ENCODE peak calls at places on chromosomes 6 and 20, in seven cellular contexts. One of them, this sample, is unnamed.
A peak's percentile ranks its signal among the peaks of the same experiment; 100 is the strongest.

GRCh38 chr20:25539742-25540201 is 45.6 kb downstream of the NINL start:
- DNase-seq in GM12878: no peak
- DNase-seq in breast epithelium: no peak
- DNase-seq in lung: no peak
- DNase-seq in right cardiac atrium: no peak
- DNase-seq in HCT116: no peak
- DNase-seq in psoas muscle: no peak
- DNase-seq in this sample: no peak

GRCh38 chr6:158640519-158640918 is 4.0 kb downstream of the DYNLT1 start:
- DNase-seq in HCT116: no peak
- DNase-seq in lung: no peak
- DNase-seq in right cardiac atrium: no peak
- DNase-seq in psoas muscle: no peak
- DNase-seq in GM12878: no peak
- DNase-seq in breast epithelium: no peak
- DNase-seq in this sample: no peak

GRCh38 chr6:92196320-92196719 is 1223.0 kb downstream of the EPHA7 start:
- DNase-seq in lung: no peak
- DNase-seq in GM12878: no peak
- DNase-seq in right cardiac atrium: no peak
- DNase-seq in psoas muscle: no peak
- DNase-seq in breast epithelium: no peak
- DNase-seq in HCT116: no peak
- DNase-seq in this sample: no peak

GRCh38 chr20:50191065-50191565 is 485 bp downstream of the CEBPB start:
- DNase-seq in lung: no peak
- DNase-seq in psoas muscle: peak; percentile 74
- DNase-seq in HCT116: no peak
- DNase-seq in breast epithelium: no peak
- DNase-seq in GM12878: no peak
- DNase-seq in right cardiac atrium: peak; percentile 89
- DNase-seq in this sample: no peak

GRCh38 chr6:52724041-52724405 is 39.3 kb downstream of the GSTA2 start:
- DNase-seq in GM12878: no peak
- DNase-seq in lung: no peak
- DNase-seq in breast epithelium: no peak
- DNase-seq in HCT116: no peak
- DNase-seq in right cardiac atrium: no peak
- DNase-seq in psoas muscle: no peak
- DNase-seq in this sample: no peak

GRCh38 chr6:53579338-53579737 is 34.4 kb upstream of the GCLC start:
- DNase-seq in lung: no peak
- DNase-seq in psoas muscle: no peak
- DNase-seq in HCT116: no peak
- DNase-seq in breast epithelium: no peak
- DNase-seq in right cardiac atrium: no peak
- DNase-seq in GM12878: no peak
- DNase-seq in this sample: no peak

GRCh38 chr6:150126641-150127291 is 16.1 kb upstream of the PPP1R14C start:
- DNase-seq in right cardiac atrium: no peak
- DNase-seq in GM12878: no peak
- DNase-seq in lung: no peak
- DNase-seq in HCT116: no peak
- DNase-seq in breast epithelium: no peak
- DNase-seq in psoas muscle: no peak
- DNase-seq in this sample: no peak

GRCh38 chr6:148855744-148856143 is 108.9 kb downstream of the UST start:
- DNase-seq in HCT116: no peak
- DNase-seq in right cardiac atrium: no peak
- DNase-seq in GM12878: no peak
- DNase-seq in psoas muscle: no peak
- DNase-seq in lung: no peak
- DNase-seq in breast epithelium: no peak
- DNase-seq in this sample: no peak

GRCh38 chr6:90044833-90045337 is 150.6 kb downstream of the GJA10 start:
- DNase-seq in right cardiac atrium: no peak
- DNase-seq in psoas muscle: no peak
- DNase-seq in GM12878: no peak
- DNase-seq in lung: no peak
- DNase-seq in HCT116: no peak
- DNase-seq in breast epithelium: no peak
- DNase-seq in this sample: no peak

GRCh38 chr6:107061125-107062020 is 33.4 kb downstream of the MTRES1 start:
- DNase-seq in right cardiac atrium: no peak
- DNase-seq in lung: no peak
- DNase-seq in GM12878: peak; percentile 45
- DNase-seq in breast epithelium: no peak
- DNase-seq in psoas muscle: no peak
- DNase-seq in HCT116: no peak
- DNase-seq in this sample: no peak

GRCh38 chr6:156909212-156910010 is 132.2 kb downstream of the ARID1B start:
- DNase-seq in right cardiac atrium: no peak
- DNase-seq in psoas muscle: no peak
- DNase-seq in lung: no peak
- DNase-seq in GM12878: no peak
- DNase-seq in breast epithelium: no peak
- DNase-seq in HCT116: no peak
- DNase-seq in this sample: no peak

GRCh38 chr6:40779399-40779798 is 192.2 kb upstream of the LRFN2 start:
- DNase-seq in right cardiac atrium: no peak
- DNase-seq in breast epithelium: no peak
- DNase-seq in HCT116: peak; percentile 34
- DNase-seq in lung: no peak
- DNase-seq in psoas muscle: no peak
- DNase-seq in GM12878: no peak
- DNase-seq in this sample: no peak

GRCh38 chr6:22361576-22361975 is 64.7 kb upstream of the PRL start:
- DNase-seq in HCT116: no peak
- DNase-seq in GM12878: no peak
- DNase-seq in right cardiac atrium: no peak
- DNase-seq in lung: no peak
- DNase-seq in psoas muscle: no peak
- DNase-seq in breast epithelium: no peak
- DNase-seq in this sample: no peak

GRCh38 chr6:31559958-31560696 is 12.0 kb upstream of the LTA start:
- DNase-seq in breast epithelium: no peak
- DNase-seq in GM12878: peak; percentile 88
- DNase-seq in HCT116: no peak
- DNase-seq in right cardiac atrium: peak; percentile 87
- DNase-seq in psoas muscle: peak; percentile 62
- DNase-seq in lung: peak; percentile 65
- DNase-seq in this sample: peak; percentile 74

GRCh38 chr20:51738877-51739447 is 29.2 kb downstream of the ATP9A start:
- DNase-seq in lung: no peak
- DNase-seq in psoas muscle: no peak
- DNase-seq in GM12878: no peak
- DNase-seq in breast epithelium: no peak
- DNase-seq in HCT116: peak; percentile 80
- DNase-seq in right cardiac atrium: no peak
- DNase-seq in this sample: no peak

GRCh38 chr6:56450882-56451739 is 191.6 kb downstream of the DST start:
- DNase-seq in breast epithelium: no peak
- DNase-seq in HCT116: no peak
- DNase-seq in lung: peak; percentile 39
- DNase-seq in psoas muscle: peak; percentile 29
- DNase-seq in right cardiac atrium: peak; percentile 93
- DNase-seq in GM12878: no peak
- DNase-seq in this sample: peak; percentile 75

GRCh38 chr6:121442591-121442990 is 7.1 kb downstream of the GJA1 start:
- DNase-seq in right cardiac atrium: no peak
- DNase-seq in psoas muscle: no peak
- DNase-seq in HCT116: no peak
- DNase-seq in breast epithelium: no peak
- DNase-seq in lung: no peak
- DNase-seq in GM12878: no peak
- DNase-seq in this sample: no peak

GRCh38 chr6:168120390-168121307 is 41.6 kb upstream of the FRMD1 start:
- DNase-seq in breast epithelium: peak; percentile 46
- DNase-seq in right cardiac atrium: no peak
- DNase-seq in lung: no peak
- DNase-seq in psoas muscle: no peak
- DNase-seq in GM12878: no peak
- DNase-seq in HCT116: no peak
- DNase-seq in this sample: peak; percentile 36

GRCh38 chr20:53926428-53927028 is 143.9 kb downstream of the BCAS1 start:
- DNase-seq in lung: no peak
- DNase-seq in HCT116: no peak
- DNase-seq in psoas muscle: no peak
- DNase-seq in breast epithelium: no peak
- DNase-seq in GM12878: peak; percentile 99
- DNase-seq in right cardiac atrium: no peak
- DNase-seq in this sample: peak; percentile 63

GRCh38 chr20:48096957-48097890 is 311.9 kb upstream of the SULF2 start:
- DNase-seq in GM12878: no peak
- DNase-seq in breast epithelium: no peak
- DNase-seq in lung: no peak
- DNase-seq in right cardiac atrium: no peak
- DNase-seq in psoas muscle: no peak
- DNase-seq in HCT116: peak; percentile 7
- DNase-seq in this sample: no peak

GRCh38 chr6:17354700-17355403 is 38.5 kb upstream of the CAP2 start:
- DNase-seq in psoas muscle: no peak
- DNase-seq in GM12878: peak; percentile 4
- DNase-seq in HCT116: peak; percentile 67
- DNase-seq in right cardiac atrium: no peak
- DNase-seq in breast epithelium: no peak
- DNase-seq in lung: no peak
- DNase-seq in this sample: no peak

GRCh38 chr20:47360489-47361267 is 4.2 kb upstream of the ZMYND8 start:
- DNase-seq in GM12878: no peak
- DNase-seq in psoas muscle: peak; percentile 87
- DNase-seq in HCT116: peak; percentile 60
- DNase-seq in right cardiac atrium: peak; percentile 97
- DNase-seq in breast epithelium: peak; percentile 90
- DNase-seq in lung: peak; percentile 74
- DNase-seq in this sample: peak; percentile 94

GRCh38 chr6:10541591-10541990 is 20.4 kb downstream of the GCNT2 start:
- DNase-seq in psoas muscle: no peak
- DNase-seq in lung: no peak
- DNase-seq in GM12878: no peak
- DNase-seq in HCT116: no peak
- DNase-seq in right cardiac atrium: no peak
- DNase-seq in breast epithelium: no peak
- DNase-seq in this sample: no peak
- H3K4me1 ChIP-seq in psoas muscle: no peaks in the 10 kb centered on the region
- H3K4me1 ChIP-seq in lung: peaks cover 9% of the 10 kb centered on the region
- H3K4me1 ChIP-seq in GM12878: peaks cover 10% of the 10 kb centered on the region
- H3K4me1 ChIP-seq in HCT116: no peaks in the 10 kb centered on the region
- H3K4me1 ChIP-seq in right cardiac atrium: no peaks in the 10 kb centered on the region
- H3K4me1 ChIP-seq in breast epithelium: no peaks in the 10 kb centered on the region
- H3K4me1 ChIP-seq in this sample: no peaks in the 10 kb centered on the region

GRCh38 chr6:3748208-3748701 is 3.3 kb downstream of the PXDC1 start:
- DNase-seq in lung: peak; percentile 59
- DNase-seq in right cardiac atrium: peak; percentile 86
- DNase-seq in HCT116: peak; percentile 53
- DNase-seq in GM12878: no peak
- DNase-seq in psoas muscle: peak; percentile 81
- DNase-seq in breast epithelium: peak; percentile 74
- DNase-seq in this sample: peak; percentile 89
- H3K27ac ChIP-seq in lung: peak overlapping the region; percentile 14
- H3K27ac ChIP-seq in right cardiac atrium: peak overlapping the region; percentile 37
- H3K27ac ChIP-seq in HCT116: no peak overlapping the region
- H3K27ac ChIP-seq in GM12878: no peak overlapping the region
- H3K27ac ChIP-seq in psoas muscle: peak overlapping the region; percentile 91
- H3K27ac ChIP-seq in breast epithelium: peak overlapping the region; percentile 98
- H3K27ac ChIP-seq in this sample: peak overlapping the region; percentile 97

GRCh38 chr6:33792990-33793389 is 4.1 kb upstream of the LEMD2 start:
- DNase-seq in GM12878: no peak
- DNase-seq in right cardiac atrium: no peak
- DNase-seq in lung: no peak
- DNase-seq in HCT116: no peak
- DNase-seq in breast epithelium: no peak
- DNase-seq in psoas muscle: no peak
- DNase-seq in this sample: no peak

GRCh38 chr6:33797635-33798342 is 6.0 kb downstream of the MLN start:
- DNase-seq in HCT116: no peak
- DNase-seq in breast epithelium: no peak
- DNase-seq in lung: no peak
- DNase-seq in GM12878: no peak
- DNase-seq in psoas muscle: no peak
- DNase-seq in right cardiac atrium: no peak
- DNase-seq in this sample: no peak

GRCh38 chr6:33798343-33798848 is 5.4 kb downstream of the MLN start:
- DNase-seq in HCT116: no peak
- DNase-seq in breast epithelium: no peak
- DNase-seq in GM12878: no peak
- DNase-seq in right cardiac atrium: no peak
- DNase-seq in lung: no peak
- DNase-seq in psoas muscle: no peak
- DNase-seq in this sample: no peak

GRCh38 chr6:33790910-33791309 is 2.0 kb upstream of the LEMD2 start:
- DNase-seq in HCT116: no peak
- DNase-seq in breast epithelium: no peak
- DNase-seq in right cardiac atrium: no peak
- DNase-seq in GM12878: no peak
- DNase-seq in psoas muscle: no peak
- DNase-seq in lung: no peak
- DNase-seq in this sample: no peak

GRCh38 chr6:33794910-33795615 is 6.1 kb upstream of the LEMD2 start:
- DNase-seq in right cardiac atrium: no peak
- DNase-seq in HCT116: no peak
- DNase-seq in psoas muscle: no peak
- DNase-seq in GM12878: no peak
- DNase-seq in lung: no peak
- DNase-seq in breast epithelium: no peak
- DNase-seq in this sample: no peak
- H3K4me1 ChIP-seq in right cardiac atrium: no peaks in the 10 kb centered on the region
- H3K4me1 ChIP-seq in HCT116: no peaks in the 10 kb centered on the region
- H3K4me1 ChIP-seq in psoas muscle: no peaks in the 10 kb centered on the region
- H3K4me1 ChIP-seq in GM12878: no peaks in the 10 kb centered on the region
- H3K4me1 ChIP-seq in lung: no peaks in the 10 kb centered on the region
- H3K4me1 ChIP-seq in breast epithelium: no peaks in the 10 kb centered on the region
- H3K4me1 ChIP-seq in this sample: no peaks in the 10 kb centered on the region

GRCh38 chr6:129684903-129685639 is 24.9 kb downstream of the ARHGAP18 start:
- DNase-seq in psoas muscle: no peak
- DNase-seq in lung: no peak
- DNase-seq in HCT116: no peak
- DNase-seq in right cardiac atrium: no peak
- DNase-seq in GM12878: no peak
- DNase-seq in breast epithelium: no peak
- DNase-seq in this sample: no peak

GRCh38 chr6:129685640-129686031 is 24.3 kb downstream of the ARHGAP18 start:
- DNase-seq in breast epithelium: no peak
- DNase-seq in lung: no peak
- DNase-seq in HCT116: no peak
- DNase-seq in right cardiac atrium: no peak
- DNase-seq in psoas muscle: no peak
- DNase-seq in GM12878: no peak
- DNase-seq in this sample: no peak

GRCh38 chr6:129680633-129681032 is 29.3 kb downstream of the ARHGAP18 start:
- DNase-seq in HCT116: no peak
- DNase-seq in lung: no peak
- DNase-seq in right cardiac atrium: no peak
- DNase-seq in GM12878: no peak
- DNase-seq in breast epithelium: no peak
- DNase-seq in psoas muscle: no peak
- DNase-seq in this sample: no peak

GRCh38 chr6:129684323-129684884 is 25.6 kb downstream of the ARHGAP18 start:
- DNase-seq in HCT116: no peak
- DNase-seq in breast epithelium: no peak
- DNase-seq in right cardiac atrium: no peak
- DNase-seq in lung: no peak
- DNase-seq in GM12878: no peak
- DNase-seq in psoas muscle: no peak
- DNase-seq in this sample: no peak

GRCh38 chr6:129683606-129684322 is 26.2 kb downstream of the ARHGAP18 start:
- DNase-seq in HCT116: peak; percentile 87
- DNase-seq in breast epithelium: no peak
- DNase-seq in right cardiac atrium: peak; percentile 83
- DNase-seq in psoas muscle: peak; percentile 74
- DNase-seq in lung: peak; percentile 58
- DNase-seq in GM12878: peak; percentile 88
- DNase-seq in this sample: peak; percentile 83
- H3K27ac ChIP-seq in HCT116: peak overlapping the region; percentile 97
- H3K27ac ChIP-seq in breast epithelium: peak overlapping the region; percentile 79
- H3K27ac ChIP-seq in right cardiac atrium: peak overlapping the region; percentile 84
- H3K27ac ChIP-seq in psoas muscle: peak overlapping the region; percentile 90
- H3K27ac ChIP-seq in lung: peak overlapping the region; percentile 87
- H3K27ac ChIP-seq in GM12878: peak overlapping the region; percentile 93
- H3K27ac ChIP-seq in this sample: peak overlapping the region; percentile 68

This sample was measured in right atrium auricular region.